ENCODE peak calls at places on chromosomes 3 and 15, in eight cellular contexts. One of them, this sample, is unnamed.

GRCh38 chr3:159886050-159886449 is 102.6 kb upstream of the IL12A start:
- DNase-seq in pancreas: no peak
- DNase-seq in HL-60: no peak
- DNase-seq in A549: no peak
- DNase-seq in SK-N-SH: no peak
- DNase-seq in RWPE1: no peak
- DNase-seq in psoas muscle: no peak
- DNase-seq in cardiac muscle cell: no peak
- DNase-seq in this sample: no peak

GRCh38 chr15:96312641-96313335 is 17.7 kb upstream of the NR2F2 start:
- DNase-seq in pancreas: no peak
- DNase-seq in HL-60: no peak
- DNase-seq in A549: no peak
- DNase-seq in SK-N-SH: no peak
- DNase-seq in RWPE1: peak
- DNase-seq in psoas muscle: no peak
- DNase-seq in cardiac muscle cell: no peak
- DNase-seq in this sample: no peak

GRCh38 chr3:73259841-73260240 is 198.4 kb downstream of the EBLN2 start:
- DNase-seq in pancreas: no peak
- DNase-seq in HL-60: no peak
- DNase-seq in A549: no peak
- DNase-seq in SK-N-SH: no peak
- DNase-seq in RWPE1: no peak
- DNase-seq in psoas muscle: no peak
- DNase-seq in cardiac muscle cell: no peak
- DNase-seq in this sample: no peak

GRCh38 chr3:11914041-11914440 is 67.4 kb upstream of the TAMM41 start:
- DNase-seq in pancreas: no peak
- DNase-seq in HL-60: no peak
- DNase-seq in A549: no peak
- DNase-seq in SK-N-SH: no peak
- DNase-seq in RWPE1: no peak
- DNase-seq in psoas muscle: no peak
- DNase-seq in cardiac muscle cell: no peak
- DNase-seq in this sample: no peak

GRCh38 chr3:74067296-74067695 is 442.6 kb upstream of the PDZRN3 start:
- DNase-seq in pancreas: no peak
- DNase-seq in HL-60: no peak
- DNase-seq in A549: no peak
- DNase-seq in SK-N-SH: no peak
- DNase-seq in RWPE1: no peak
- DNase-seq in psoas muscle: no peak
- DNase-seq in cardiac muscle cell: no peak
- DNase-seq in this sample: no peak

GRCh38 chr3:57544181-57545125 is at the start of gene DNAH12:
- DNase-seq in pancreas: peak
- DNase-seq in HL-60: peak
- DNase-seq in A549: no peak
- DNase-seq in SK-N-SH: peak
- DNase-seq in RWPE1: no peak
- DNase-seq in psoas muscle: no peak
- DNase-seq in cardiac muscle cell: peak
- DNase-seq in this sample: peak

GRCh38 chr3:102529452-102529851 is 94.6 kb downstream of the ZPLD1 start:
- DNase-seq in pancreas: no peak
- DNase-seq in HL-60: no peak
- DNase-seq in A549: peak
- DNase-seq in SK-N-SH: peak
- DNase-seq in RWPE1: peak
- DNase-seq in psoas muscle: no peak
- DNase-seq in cardiac muscle cell: peak
- DNase-seq in this sample: no peak

GRCh38 chr3:15102256-15102655 is 3.3 kb upstream of the RBSN start:
- DNase-seq in pancreas: peak
- DNase-seq in HL-60: peak
- DNase-seq in A549: no peak
- DNase-seq in SK-N-SH: no peak
- DNase-seq in RWPE1: peak
- DNase-seq in psoas muscle: peak
- DNase-seq in cardiac muscle cell: no peak
- DNase-seq in this sample: peak

GRCh38 chr3:153903430-153903829 is 217.8 kb upstream of the ARHGEF26 start:
- DNase-seq in pancreas: no peak
- DNase-seq in HL-60: no peak
- DNase-seq in A549: peak
- DNase-seq in SK-N-SH: no peak
- DNase-seq in RWPE1: no peak
- DNase-seq in psoas muscle: no peak
- DNase-seq in cardiac muscle cell: no peak
- DNase-seq in this sample: no peak

GRCh38 chr3:135895106-135895733 is 70.3 kb upstream of the PPP2R3A start:
- DNase-seq in pancreas: peak
- DNase-seq in HL-60: peak
- DNase-seq in A549: peak
- DNase-seq in SK-N-SH: peak
- DNase-seq in RWPE1: peak
- DNase-seq in psoas muscle: peak
- DNase-seq in cardiac muscle cell: peak
- DNase-seq in this sample: peak

GRCh38 chr3:139202226-139202958 is 141.4 kb upstream of the MRPS22 start:
- DNase-seq in pancreas: peak
- DNase-seq in HL-60: peak
- DNase-seq in A549: peak
- DNase-seq in SK-N-SH: peak
- DNase-seq in RWPE1: peak
- DNase-seq in psoas muscle: no peak
- DNase-seq in cardiac muscle cell: no peak
- DNase-seq in this sample: no peak

GRCh38 chr15:90609254-90610185 is 79.8 kb downstream of the CRTC3 start:
- DNase-seq in pancreas: no peak
- DNase-seq in HL-60: no peak
- DNase-seq in A549: no peak
- DNase-seq in SK-N-SH: no peak
- DNase-seq in RWPE1: no peak
- DNase-seq in psoas muscle: no peak
- DNase-seq in cardiac muscle cell: no peak
- DNase-seq in this sample: no peak

GRCh38 chr15:90607361-90607760 is 77.6 kb downstream of the CRTC3 start:
- DNase-seq in pancreas: no peak
- DNase-seq in HL-60: no peak
- DNase-seq in A549: no peak
- DNase-seq in SK-N-SH: no peak
- DNase-seq in RWPE1: no peak
- DNase-seq in psoas muscle: no peak
- DNase-seq in cardiac muscle cell: no peak
- DNase-seq in this sample: no peak

GRCh38 chr15:90610220-90610619 is 80.5 kb downstream of the CRTC3 start:
- DNase-seq in pancreas: no peak
- DNase-seq in HL-60: no peak
- DNase-seq in A549: no peak
- DNase-seq in SK-N-SH: no peak
- DNase-seq in RWPE1: no peak
- DNase-seq in psoas muscle: no peak
- DNase-seq in cardiac muscle cell: peak
- DNase-seq in this sample: no peak

GRCh38 chr15:90606641-90607040 is 76.9 kb downstream of the CRTC3 start:
- DNase-seq in pancreas: no peak
- DNase-seq in HL-60: no peak
- DNase-seq in A549: no peak
- DNase-seq in SK-N-SH: no peak
- DNase-seq in RWPE1: no peak
- DNase-seq in psoas muscle: no peak
- DNase-seq in cardiac muscle cell: no peak
- DNase-seq in this sample: no peak

GRCh38 chr15:90611157-90611556 is 81.4 kb downstream of the CRTC3 start:
- DNase-seq in pancreas: no peak
- DNase-seq in HL-60: no peak
- DNase-seq in A549: no peak
- DNase-seq in SK-N-SH: no peak
- DNase-seq in RWPE1: no peak
- DNase-seq in psoas muscle: no peak
- DNase-seq in cardiac muscle cell: no peak
- DNase-seq in this sample: no peak
- H3K27ac ChIP-seq in pancreas: no peak
- H3K27ac ChIP-seq in HL-60: no peak
- H3K27ac ChIP-seq in A549: no peak
- H3K27ac ChIP-seq in SK-N-SH: no peak
- H3K27ac ChIP-seq in RWPE1: no peak
- H3K27ac ChIP-seq in psoas muscle: peak
- H3K27ac ChIP-seq in cardiac muscle cell: no peak
- H3K27ac ChIP-seq in this sample: peak

GRCh38 chr3:195823286-195823685 is 11.6 kb upstream of the MUC4 start:
- DNase-seq in pancreas: no peak
- DNase-seq in HL-60: no peak
- DNase-seq in A549: no peak
- DNase-seq in SK-N-SH: no peak
- DNase-seq in RWPE1: no peak
- DNase-seq in psoas muscle: no peak
- DNase-seq in cardiac muscle cell: no peak
- DNase-seq in this sample: peak

GRCh38 chr3:195825191-195825588 is 13.5 kb upstream of the MUC4 start:
- DNase-seq in pancreas: no peak
- DNase-seq in HL-60: no peak
- DNase-seq in A549: no peak
- DNase-seq in SK-N-SH: no peak
- DNase-seq in RWPE1: no peak
- DNase-seq in psoas muscle: peak
- DNase-seq in cardiac muscle cell: no peak
- DNase-seq in this sample: no peak

GRCh38 chr3:195825857-195826804 is 14.4 kb upstream of the MUC4 start:
- DNase-seq in pancreas: no peak
- DNase-seq in HL-60: no peak
- DNase-seq in A549: no peak
- DNase-seq in SK-N-SH: no peak
- DNase-seq in RWPE1: no peak
- DNase-seq in psoas muscle: peak
- DNase-seq in cardiac muscle cell: no peak
- DNase-seq in this sample: no peak

GRCh38 chr3:195822131-195822696 is 10.5 kb upstream of the MUC4 start:
- DNase-seq in pancreas: no peak
- DNase-seq in HL-60: no peak
- DNase-seq in A549: no peak
- DNase-seq in SK-N-SH: no peak
- DNase-seq in RWPE1: no peak
- DNase-seq in psoas muscle: no peak
- DNase-seq in cardiac muscle cell: no peak
- DNase-seq in this sample: no peak

GRCh38 chr3:195823998-195824397 is 12.3 kb upstream of the MUC4 start:
- DNase-seq in pancreas: no peak
- DNase-seq in HL-60: no peak
- DNase-seq in A549: no peak
- DNase-seq in SK-N-SH: no peak
- DNase-seq in RWPE1: peak
- DNase-seq in psoas muscle: no peak
- DNase-seq in cardiac muscle cell: peak
- DNase-seq in this sample: peak
- TF ChIP-seq CTCF in pancreas: no peak
- TF ChIP-seq CTCF in HL-60: no peak
- TF ChIP-seq CTCF in A549: no peak
- TF ChIP-seq CTCF in SK-N-SH: no peak
- TF ChIP-seq CTCF in RWPE1: no peak
- TF ChIP-seq CTCF in psoas muscle: no peak
- TF ChIP-seq CTCF in cardiac muscle cell: no peak
- TF ChIP-seq CTCF in this sample: no peak

GRCh38 chr3:186235554-186235953 is 126.5 kb downstream of the DGKG start:
- DNase-seq in pancreas: no peak
- DNase-seq in HL-60: no peak
- DNase-seq in A549: no peak
- DNase-seq in SK-N-SH: no peak
- DNase-seq in RWPE1: no peak
- DNase-seq in psoas muscle: no peak
- DNase-seq in cardiac muscle cell: no peak
- DNase-seq in this sample: no peak
- H3K27ac ChIP-seq in pancreas: no peak
- H3K27ac ChIP-seq in HL-60: no peak
- H3K27ac ChIP-seq in A549: no peak
- H3K27ac ChIP-seq in SK-N-SH: no peak
- H3K27ac ChIP-seq in RWPE1: no peak
- H3K27ac ChIP-seq in psoas muscle: peak
- H3K27ac ChIP-seq in cardiac muscle cell: no peak
- H3K27ac ChIP-seq in this sample: no peak

GRCh38 chr3:197381371-197381770 is 83.0 kb upstream of the DLG1 start:
- DNase-seq in pancreas: no peak
- DNase-seq in HL-60: no peak
- DNase-seq in A549: no peak
- DNase-seq in SK-N-SH: no peak
- DNase-seq in RWPE1: no peak
- DNase-seq in psoas muscle: no peak
- DNase-seq in cardiac muscle cell: no peak
- DNase-seq in this sample: no peak

GRCh38 chr3:197376020-197376419 is 77.6 kb upstream of the DLG1 start:
- DNase-seq in pancreas: no peak
- DNase-seq in HL-60: no peak
- DNase-seq in A549: no peak
- DNase-seq in SK-N-SH: no peak
- DNase-seq in RWPE1: peak
- DNase-seq in psoas muscle: no peak
- DNase-seq in cardiac muscle cell: no peak
- DNase-seq in this sample: no peak

GRCh38 chr3:197376735-197377555 is 78.5 kb upstream of the DLG1 start:
- DNase-seq in pancreas: no peak
- DNase-seq in HL-60: no peak
- DNase-seq in A549: no peak
- DNase-seq in SK-N-SH: no peak
- DNase-seq in RWPE1: no peak
- DNase-seq in psoas muscle: no peak
- DNase-seq in cardiac muscle cell: no peak
- DNase-seq in this sample: no peak

GRCh38 chr3:197380786-197381185 is 82.4 kb upstream of the DLG1 start:
- DNase-seq in pancreas: no peak
- DNase-seq in HL-60: no peak
- DNase-seq in A549: no peak
- DNase-seq in SK-N-SH: peak
- DNase-seq in RWPE1: no peak
- DNase-seq in psoas muscle: peak
- DNase-seq in cardiac muscle cell: no peak
- DNase-seq in this sample: no peak

DNA sequence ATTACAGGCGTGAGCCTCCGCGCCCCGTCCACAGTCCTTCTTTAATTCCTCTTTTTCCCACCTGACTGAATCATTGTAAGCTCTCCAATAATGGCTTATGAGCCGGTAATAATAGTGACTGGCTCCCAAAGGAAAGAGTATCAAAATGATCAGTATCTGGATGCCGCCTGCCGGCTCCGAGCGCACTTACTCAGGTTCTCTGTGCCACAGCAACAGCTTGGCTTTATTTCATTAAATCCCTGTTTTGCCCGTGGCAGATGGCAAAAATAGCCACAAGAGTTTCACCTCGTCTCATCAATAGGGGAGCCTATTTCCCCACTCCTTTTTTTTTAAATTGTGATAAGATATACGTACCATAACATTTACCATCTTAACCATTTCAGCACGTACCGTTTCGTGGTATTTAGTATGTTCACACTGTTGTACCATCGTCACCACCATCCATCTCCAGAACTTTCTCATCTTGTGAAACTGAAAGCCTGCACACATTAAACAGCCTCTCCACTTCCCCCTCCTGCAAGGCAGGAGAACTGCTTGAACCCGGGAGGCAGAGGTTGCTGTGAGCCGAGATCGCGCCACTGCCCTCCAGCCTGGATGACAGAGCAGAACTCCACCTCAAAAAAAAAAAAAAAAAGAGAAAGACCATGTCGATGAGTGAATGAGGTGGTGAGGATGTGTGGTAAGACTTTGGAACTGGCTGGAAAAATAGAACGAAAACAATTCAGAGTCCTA is 80.7 kb upstream of the DLG1 start:
- DNase-seq in pancreas: no peak
- DNase-seq in HL-60: no peak
- DNase-seq in A549: no peak
- DNase-seq in SK-N-SH: no peak
- DNase-seq in RWPE1: no peak
- DNase-seq in psoas muscle: no peak
- DNase-seq in cardiac muscle cell: no peak
- DNase-seq in this sample: no peak
- TF ChIP-seq CTCF in pancreas: no peak
- TF ChIP-seq CTCF in HL-60: no peak
- TF ChIP-seq CTCF in A549: no peak
- TF ChIP-seq CTCF in SK-N-SH: no peak
- TF ChIP-seq CTCF in RWPE1: no peak
- TF ChIP-seq CTCF in psoas muscle: peak
- TF ChIP-seq CTCF in cardiac muscle cell: no peak
- TF ChIP-seq CTCF in this sample: no peak

This sample was measured in lung.